ENCODE peak calls at places on chromosomes 11 and 22, in nine cellular contexts. One of them, this sample, is unnamed.

GRCh38 chr22:22342697-22343602 is 98.4 kb downstream of the VPREB1 start:
- DNase-seq in astrocyte: no peak
- DNase-seq in hippocampal formation: no peak
- DNase-seq in NCI-H2171 treated with DMSO at 0.1 percent for 48 hours: peak
- DNase-seq in AG04450: no peak
- DNase-seq in anterior cingulate cortex: no peak
- DNase-seq in GM19239: peak
- DNase-seq in AG20443: peak
- DNase-seq in activated naive CD4-positive, alpha-beta T cell treated with anti-CD3 and anti-CD28 coated beads, Interleukin-2, amount 50 U/mL, for 72 hours: no peak
- DNase-seq in this sample: no peak

GRCh38 chr11:33692013-33692504 is 8.6 kb downstream of the C11orf91 start:
- DNase-seq in astrocyte: peak
- DNase-seq in hippocampal formation: peak
- DNase-seq in NCI-H2171 treated with DMSO at 0.1 percent for 48 hours: no peak
- DNase-seq in AG04450: peak
- DNase-seq in anterior cingulate cortex: peak
- DNase-seq in GM19239: no peak
- DNase-seq in AG20443: peak
- DNase-seq in activated naive CD4-positive, alpha-beta T cell treated with anti-CD3 and anti-CD28 coated beads, Interleukin-2, amount 50 U/mL, for 72 hours: no peak
- DNase-seq in this sample: peak

GRCh38 chr11:94897330-94897768 is 76.0 kb downstream of the CWC15 start:
- DNase-seq in astrocyte: peak
- DNase-seq in hippocampal formation: no peak
- DNase-seq in NCI-H2171 treated with DMSO at 0.1 percent for 48 hours: peak
- DNase-seq in AG04450: no peak
- DNase-seq in anterior cingulate cortex: peak
- DNase-seq in GM19239: peak
- DNase-seq in AG20443: peak
- DNase-seq in activated naive CD4-positive, alpha-beta T cell treated with anti-CD3 and anti-CD28 coated beads, Interleukin-2, amount 50 U/mL, for 72 hours: no peak
- DNase-seq in this sample: peak

GRCh38 chr11:128210148-128210940 is 377.0 kb downstream of the ETS1 start:
- DNase-seq in astrocyte: peak
- DNase-seq in hippocampal formation: no peak
- DNase-seq in NCI-H2171 treated with DMSO at 0.1 percent for 48 hours: no peak
- DNase-seq in AG04450: peak
- DNase-seq in anterior cingulate cortex: no peak
- DNase-seq in GM19239: no peak
- DNase-seq in AG20443: peak
- DNase-seq in activated naive CD4-positive, alpha-beta T cell treated with anti-CD3 and anti-CD28 coated beads, Interleukin-2, amount 50 U/mL, for 72 hours: no peak
- DNase-seq in this sample: no peak

GRCh38 chr22:43897751-43898261 is 6.0 kb upstream of the PNPLA5 start:
- DNase-seq in astrocyte: peak
- DNase-seq in hippocampal formation: no peak
- DNase-seq in NCI-H2171 treated with DMSO at 0.1 percent for 48 hours: no peak
- DNase-seq in AG04450: no peak
- DNase-seq in anterior cingulate cortex: no peak
- DNase-seq in GM19239: no peak
- DNase-seq in AG20443: peak
- DNase-seq in activated naive CD4-positive, alpha-beta T cell treated with anti-CD3 and anti-CD28 coated beads, Interleukin-2, amount 50 U/mL, for 72 hours: no peak
- DNase-seq in this sample: no peak

GRCh38 chr11:86574493-86575207 is 97.8 kb downstream of the ME3 start:
- DNase-seq in astrocyte: peak
- DNase-seq in hippocampal formation: no peak
- DNase-seq in NCI-H2171 treated with DMSO at 0.1 percent for 48 hours: peak
- DNase-seq in AG04450: no peak
- DNase-seq in anterior cingulate cortex: no peak
- DNase-seq in GM19239: no peak
- DNase-seq in AG20443: no peak
- DNase-seq in activated naive CD4-positive, alpha-beta T cell treated with anti-CD3 and anti-CD28 coated beads, Interleukin-2, amount 50 U/mL, for 72 hours: no peak
- DNase-seq in this sample: peak

GRCh38 chr11:107014871-107015270 is 3.4 kb downstream of the GUCY1A2 start:
- DNase-seq in astrocyte: peak
- DNase-seq in hippocampal formation: no peak
- DNase-seq in NCI-H2171 treated with DMSO at 0.1 percent for 48 hours: no peak
- DNase-seq in AG04450: no peak
- DNase-seq in anterior cingulate cortex: no peak
- DNase-seq in GM19239: no peak
- DNase-seq in AG20443: no peak
- DNase-seq in activated naive CD4-positive, alpha-beta T cell treated with anti-CD3 and anti-CD28 coated beads, Interleukin-2, amount 50 U/mL, for 72 hours: no peak
- DNase-seq in this sample: no peak

GRCh38 chr11:106152013-106152412 is 74.6 kb downstream of the AASDHPPT start:
- DNase-seq in astrocyte: peak
- DNase-seq in hippocampal formation: no peak
- DNase-seq in NCI-H2171 treated with DMSO at 0.1 percent for 48 hours: peak
- DNase-seq in AG04450: no peak
- DNase-seq in anterior cingulate cortex: no peak
- DNase-seq in GM19239: no peak
- DNase-seq in AG20443: no peak
- DNase-seq in activated naive CD4-positive, alpha-beta T cell treated with anti-CD3 and anti-CD28 coated beads, Interleukin-2, amount 50 U/mL, for 72 hours: no peak
- DNase-seq in this sample: no peak

GRCh38 chr22:19442166-19442565 is 5.3 kb downstream of the C22orf39 start:
- DNase-seq in astrocyte: no peak
- DNase-seq in hippocampal formation: no peak
- DNase-seq in NCI-H2171 treated with DMSO at 0.1 percent for 48 hours: no peak
- DNase-seq in AG04450: no peak
- DNase-seq in anterior cingulate cortex: no peak
- DNase-seq in GM19239: no peak
- DNase-seq in AG20443: no peak
- DNase-seq in activated naive CD4-positive, alpha-beta T cell treated with anti-CD3 and anti-CD28 coated beads, Interleukin-2, amount 50 U/mL, for 72 hours: no peak
- DNase-seq in this sample: no peak

GRCh38 chr11:28466506-28466905 is 358.3 kb downstream of the METTL15 start:
- DNase-seq in astrocyte: no peak
- DNase-seq in hippocampal formation: no peak
- DNase-seq in NCI-H2171 treated with DMSO at 0.1 percent for 48 hours: no peak
- DNase-seq in AG04450: no peak
- DNase-seq in anterior cingulate cortex: no peak
- DNase-seq in GM19239: no peak
- DNase-seq in AG20443: no peak
- DNase-seq in activated naive CD4-positive, alpha-beta T cell treated with anti-CD3 and anti-CD28 coated beads, Interleukin-2, amount 50 U/mL, for 72 hours: no peak
- DNase-seq in this sample: no peak

GRCh38 chr11:44746894-44747293 is 20.1 kb downstream of the TSPAN18 start:
- DNase-seq in astrocyte: no peak
- DNase-seq in hippocampal formation: peak
- DNase-seq in NCI-H2171 treated with DMSO at 0.1 percent for 48 hours: no peak
- DNase-seq in AG04450: no peak
- DNase-seq in anterior cingulate cortex: peak
- DNase-seq in GM19239: no peak
- DNase-seq in AG20443: peak
- DNase-seq in activated naive CD4-positive, alpha-beta T cell treated with anti-CD3 and anti-CD28 coated beads, Interleukin-2, amount 50 U/mL, for 72 hours: peak
- DNase-seq in this sample: no peak

GRCh38 chr11:32960553-32961164 is 55.0 kb upstream of the DEPDC7 start:
- DNase-seq in astrocyte: peak
- DNase-seq in hippocampal formation: no peak
- DNase-seq in NCI-H2171 treated with DMSO at 0.1 percent for 48 hours: peak
- DNase-seq in AG04450: peak
- DNase-seq in anterior cingulate cortex: no peak
- DNase-seq in GM19239: no peak
- DNase-seq in AG20443: peak
- DNase-seq in activated naive CD4-positive, alpha-beta T cell treated with anti-CD3 and anti-CD28 coated beads, Interleukin-2, amount 50 U/mL, for 72 hours: no peak
- DNase-seq in this sample: peak

GRCh38 chr11:114076974-114077373 is 17.5 kb downstream of the ZBTB16 start:
- DNase-seq in astrocyte: no peak
- DNase-seq in hippocampal formation: no peak
- DNase-seq in NCI-H2171 treated with DMSO at 0.1 percent for 48 hours: no peak
- DNase-seq in AG04450: no peak
- DNase-seq in anterior cingulate cortex: no peak
- DNase-seq in GM19239: no peak
- DNase-seq in AG20443: no peak
- DNase-seq in activated naive CD4-positive, alpha-beta T cell treated with anti-CD3 and anti-CD28 coated beads, Interleukin-2, amount 50 U/mL, for 72 hours: no peak
- DNase-seq in this sample: no peak

GRCh38 chr22:23509571-23510302 is 70.4 kb downstream of the IGLL1 start:
- DNase-seq in astrocyte: peak
- DNase-seq in hippocampal formation: no peak
- DNase-seq in NCI-H2171 treated with DMSO at 0.1 percent for 48 hours: no peak
- DNase-seq in AG04450: no peak
- DNase-seq in anterior cingulate cortex: no peak
- DNase-seq in GM19239: no peak
- DNase-seq in AG20443: no peak
- DNase-seq in activated naive CD4-positive, alpha-beta T cell treated with anti-CD3 and anti-CD28 coated beads, Interleukin-2, amount 50 U/mL, for 72 hours: no peak
- DNase-seq in this sample: no peak

GRCh38 chr11:535519-536454 is at the start of gene HRAS:
- DNase-seq in astrocyte: peak
- DNase-seq in hippocampal formation: peak
- DNase-seq in NCI-H2171 treated with DMSO at 0.1 percent for 48 hours: peak
- DNase-seq in AG04450: peak
- DNase-seq in anterior cingulate cortex: peak
- DNase-seq in GM19239: peak
- DNase-seq in AG20443: peak
- DNase-seq in activated naive CD4-positive, alpha-beta T cell treated with anti-CD3 and anti-CD28 coated beads, Interleukin-2, amount 50 U/mL, for 72 hours: peak
- DNase-seq in this sample: peak

GRCh38 chr11:96259053-96259837 is 83.8 kb downstream of the MAML2 start:
- DNase-seq in astrocyte: peak
- DNase-seq in hippocampal formation: no peak
- DNase-seq in NCI-H2171 treated with DMSO at 0.1 percent for 48 hours: peak
- DNase-seq in AG04450: no peak
- DNase-seq in anterior cingulate cortex: no peak
- DNase-seq in GM19239: no peak
- DNase-seq in AG20443: peak
- DNase-seq in activated naive CD4-positive, alpha-beta T cell treated with anti-CD3 and anti-CD28 coated beads, Interleukin-2, amount 50 U/mL, for 72 hours: no peak
- DNase-seq in this sample: no peak

GRCh38 chr11:118924591-118925585 is 838 bp downstream of the BCL9L start:
- DNase-seq in astrocyte: no peak
- DNase-seq in hippocampal formation: peak
- DNase-seq in NCI-H2171 treated with DMSO at 0.1 percent for 48 hours: peak
- DNase-seq in AG04450: no peak
- DNase-seq in anterior cingulate cortex: peak
- DNase-seq in GM19239: peak
- DNase-seq in AG20443: no peak
- DNase-seq in activated naive CD4-positive, alpha-beta T cell treated with anti-CD3 and anti-CD28 coated beads, Interleukin-2, amount 50 U/mL, for 72 hours: no peak
- DNase-seq in this sample: no peak

GRCh38 chr11:114232400-114233070 is 63.7 kb upstream of the NNMT start:
- DNase-seq in astrocyte: no peak
- DNase-seq in hippocampal formation: no peak
- DNase-seq in NCI-H2171 treated with DMSO at 0.1 percent for 48 hours: no peak
- DNase-seq in AG04450: no peak
- DNase-seq in anterior cingulate cortex: no peak
- DNase-seq in GM19239: no peak
- DNase-seq in AG20443: no peak
- DNase-seq in activated naive CD4-positive, alpha-beta T cell treated with anti-CD3 and anti-CD28 coated beads, Interleukin-2, amount 50 U/mL, for 72 hours: no peak
- DNase-seq in this sample: no peak

GRCh38 chr22:47123827-47124442 is 361.5 kb downstream of the TBC1D22A start:
- DNase-seq in astrocyte: no peak
- DNase-seq in hippocampal formation: no peak
- DNase-seq in NCI-H2171 treated with DMSO at 0.1 percent for 48 hours: no peak
- DNase-seq in AG04450: no peak
- DNase-seq in anterior cingulate cortex: no peak
- DNase-seq in GM19239: no peak
- DNase-seq in AG20443: no peak
- DNase-seq in activated naive CD4-positive, alpha-beta T cell treated with anti-CD3 and anti-CD28 coated beads, Interleukin-2, amount 50 U/mL, for 72 hours: no peak
- DNase-seq in this sample: no peak

GRCh38 chr22:36395061-36395849 is 7.5 kb upstream of the MYH9 start:
- DNase-seq in astrocyte: no peak
- DNase-seq in hippocampal formation: no peak
- DNase-seq in NCI-H2171 treated with DMSO at 0.1 percent for 48 hours: no peak
- DNase-seq in AG04450: no peak
- DNase-seq in anterior cingulate cortex: no peak
- DNase-seq in GM19239: no peak
- DNase-seq in AG20443: no peak
- DNase-seq in activated naive CD4-positive, alpha-beta T cell treated with anti-CD3 and anti-CD28 coated beads, Interleukin-2, amount 50 U/mL, for 72 hours: no peak
- DNase-seq in this sample: no peak

GRCh38 chr11:62132188-62132587 is 8.4 kb downstream of the INCENP start:
- DNase-seq in astrocyte: no peak
- DNase-seq in hippocampal formation: no peak
- DNase-seq in NCI-H2171 treated with DMSO at 0.1 percent for 48 hours: no peak
- DNase-seq in AG04450: no peak
- DNase-seq in anterior cingulate cortex: no peak
- DNase-seq in GM19239: no peak
- DNase-seq in AG20443: peak
- DNase-seq in activated naive CD4-positive, alpha-beta T cell treated with anti-CD3 and anti-CD28 coated beads, Interleukin-2, amount 50 U/mL, for 72 hours: peak
- DNase-seq in this sample: no peak

GRCh38 chr22:20577045-20577444 is 69.6 kb downstream of the MED15 start:
- DNase-seq in astrocyte: no peak
- DNase-seq in hippocampal formation: no peak
- DNase-seq in NCI-H2171 treated with DMSO at 0.1 percent for 48 hours: no peak
- DNase-seq in AG04450: no peak
- DNase-seq in anterior cingulate cortex: no peak
- DNase-seq in GM19239: no peak
- DNase-seq in AG20443: no peak
- DNase-seq in activated naive CD4-positive, alpha-beta T cell treated with anti-CD3 and anti-CD28 coated beads, Interleukin-2, amount 50 U/mL, for 72 hours: no peak
- DNase-seq in this sample: no peak

GRCh38 chr11:47980093-47980906 is at the start of gene PTPRJ:
- DNase-seq in astrocyte: peak
- DNase-seq in hippocampal formation: peak
- DNase-seq in NCI-H2171 treated with DMSO at 0.1 percent for 48 hours: peak
- DNase-seq in AG04450: no peak
- DNase-seq in anterior cingulate cortex: peak
- DNase-seq in GM19239: peak
- DNase-seq in AG20443: peak
- DNase-seq in activated naive CD4-positive, alpha-beta T cell treated with anti-CD3 and anti-CD28 coated beads, Interleukin-2, amount 50 U/mL, for 72 hours: peak
- DNase-seq in this sample: no peak

GRCh38 chr11:12070446-12071267 is 39.7 kb upstream of the MICAL2 start:
- DNase-seq in astrocyte: no peak
- DNase-seq in hippocampal formation: no peak
- DNase-seq in NCI-H2171 treated with DMSO at 0.1 percent for 48 hours: no peak
- DNase-seq in AG04450: no peak
- DNase-seq in anterior cingulate cortex: no peak
- DNase-seq in GM19239: no peak
- DNase-seq in AG20443: no peak
- DNase-seq in activated naive CD4-positive, alpha-beta T cell treated with anti-CD3 and anti-CD28 coated beads, Interleukin-2, amount 50 U/mL, for 72 hours: peak
- DNase-seq in this sample: no peak

GRCh38 chr11:94511932-94512781 is at the start of gene C11orf97:
- DNase-seq in astrocyte: no peak
- DNase-seq in hippocampal formation: peak
- DNase-seq in NCI-H2171 treated with DMSO at 0.1 percent for 48 hours: no peak
- DNase-seq in AG04450: no peak
- DNase-seq in anterior cingulate cortex: peak
- DNase-seq in GM19239: peak
- DNase-seq in AG20443: peak
- DNase-seq in activated naive CD4-positive, alpha-beta T cell treated with anti-CD3 and anti-CD28 coated beads, Interleukin-2, amount 50 U/mL, for 72 hours: no peak
- DNase-seq in this sample: peak

This sample was measured in foreskin melanocyte.